ENCODE peak calls at places on chromosomes 3 and 15, in ten cellular contexts. Q, O, I, M, J, R, P, A, Z and S are unnamed samples.

GRCh38 chr15:45616901-45617323 is 17.9 kb upstream of the SQOR start:
- DNase-seq in J (no peak), Z (no peak), M (no peak), I (no peak), P (no peak), Q (no peak), R (no peak), A (peak), O (no peak), S (no peak)

GRCh38 chr15:80452166-80452565 is 48.0 kb downstream of the ARNT2 start:
- DNase-seq in O (no peak), P (no peak), R (no peak), Q (no peak), I (no peak), J (no peak), A (no peak), M (no peak), Z (no peak), S (no peak)

GRCh38 chr15:67101981-67102929 is 36.9 kb downstream of the SMAD3 start:
- DNase-seq in R (no peak), I (no peak), Q (no peak), O (no peak), J (no peak), P (no peak), A (no peak), Z (no peak), M (no peak), S (no peak)

GRCh38 chr3:34365766-34366165 is 567.3 kb downstream of the PDCD6IP start:
- DNase-seq in P (no peak), R (no peak), Z (no peak), M (no peak), J (no peak), O (no peak), I (no peak), A (no peak), Q (no peak), S (no peak)

GRCh38 chr3:127035672-127036071 is 52.8 kb downstream of the PLXNA1 start:
- DNase-seq in Z (peak), I (peak), O (peak), A (peak), Q (peak), J (peak), P (peak), M (peak), R (no peak), S (peak)

GRCh38 chr15:39592500-39592899 is 11.6 kb downstream of the THBS1 start:
- DNase-seq in P (no peak), J (no peak), A (peak), R (no peak), M (no peak), Z (no peak), O (no peak), Q (no peak), I (no peak), S (no peak)

GRCh38 chr3:69739204-69740102 is at the start of gene MITF:
- DNase-seq in I (peak), Q (peak), P (peak), O (peak), A (peak), J (peak), Z (peak), R (peak), M (peak), S (peak)

GRCh38 chr15:67548862-67549651 is 6.6 kb downstream of the MAP2K5 start:
- DNase-seq in O (peak), A (peak), J (no peak), P (no peak), R (no peak), Q (no peak), Z (no peak), M (no peak), I (peak), S (no peak)

GRCh38 chr15:63551400-63551799 is 45.8 kb upstream of the FBXL22 start:
- DNase-seq in A (no peak), R (no peak), Q (no peak), Z (peak), J (no peak), M (no peak), O (no peak), P (no peak), I (no peak), S (no peak)

GRCh38 chr15:91208366-91208765 is 108.3 kb downstream of the SV2B start:
- DNase-seq in O (no peak), M (no peak), A (no peak), Q (no peak), P (no peak), J (no peak), R (no peak), I (no peak), Z (no peak), S (no peak)

GRCh38 chr3:46851364-46852328 is 11.6 kb downstream of the MYL3 start:
- DNase-seq in M (no peak), R (no peak), J (no peak), P (no peak), Z (no peak), A (no peak), I (peak), Q (no peak), O (no peak), S (no peak)

GRCh38 chr3:66860771-66861170 is 137.3 kb upstream of the KBTBD8 start:
- DNase-seq in J (no peak), O (no peak), M (no peak), I (no peak), R (no peak), A (no peak), Z (no peak), Q (no peak), P (no peak), S (no peak)

GRCh38 chr3:8307545-8308110 is 194.0 kb upstream of the LMCD1 start:
- DNase-seq in O (no peak), R (no peak), M (no peak), Q (no peak), J (no peak), Z (peak), A (no peak), I (no peak), P (no peak), S (no peak)

GRCh38 chr3:30689202-30689641 is 82.8 kb downstream of the TGFBR2 start:
- DNase-seq in Q (no peak), P (no peak), J (no peak), R (no peak), Z (peak), A (peak), O (no peak), I (peak), M (no peak), S (peak)
- TF ChIP-seq POLR2A in Q (no peak), P (no peak), J (no peak), R (no peak), Z (no peak), A (no peak), O (no peak), I (no peak), M (no peak), S (no peak)

DNA sequence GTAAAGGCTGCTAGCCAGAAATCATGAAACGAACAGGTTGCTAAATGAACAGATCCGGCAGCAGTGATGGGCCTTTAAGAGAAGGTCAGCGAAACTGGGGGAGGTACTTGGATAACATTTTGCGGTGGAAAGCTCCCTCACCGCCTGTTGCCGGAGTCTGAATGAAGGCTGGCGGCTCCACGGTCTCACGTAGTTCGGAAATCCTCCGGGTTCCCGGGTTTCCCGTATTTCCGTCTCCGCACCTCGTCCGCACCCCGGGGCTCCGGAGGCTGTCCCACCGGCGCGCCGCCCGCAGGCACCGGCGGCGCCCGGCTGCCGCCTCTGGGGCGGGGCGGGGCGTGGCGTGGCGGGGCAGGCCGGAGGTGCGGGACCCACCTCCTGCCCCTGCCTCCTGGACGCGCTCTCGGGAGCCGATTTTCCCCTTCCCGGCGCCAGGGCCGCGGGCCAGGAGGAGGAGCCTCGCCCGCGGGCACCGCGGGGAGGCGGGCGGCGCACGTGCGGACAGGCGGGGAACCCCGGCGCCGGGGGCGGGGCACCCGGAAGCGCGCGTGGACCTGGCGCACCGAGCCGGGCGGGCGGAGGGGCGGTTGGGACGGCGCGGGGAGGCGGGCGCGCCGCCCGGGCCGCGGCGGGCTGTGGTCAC is at the start of gene ZDHHC23:
- DNase-seq in I (peak), R (no peak), Q (peak), O (peak), M (peak), J (peak), P (peak), Z (peak), A (peak), S (peak)
- TF ChIP-seq POLR2A in I (no peak), R (no peak), Q (no peak), O (no peak), M (no peak), J (peak), P (peak), Z (no peak), A (peak), S (peak)

GRCh38 chr15:55914446-55914845 is 79.0 kb downstream of the NEDD4 start:
- DNase-seq in O (no peak), Z (no peak), M (no peak), J (no peak), I (no peak), R (no peak), A (no peak), Q (no peak), P (no peak), S (no peak)

GRCh38 chr15:55915221-55915620 is 78.2 kb downstream of the NEDD4 start:
- DNase-seq in I (no peak), Q (no peak), O (no peak), M (no peak), J (no peak), A (no peak), P (no peak), Z (no peak), R (no peak), S (no peak)

GRCh38 chr15:55912982-55913381 is 80.4 kb downstream of the NEDD4 start:
- DNase-seq in P (no peak), M (no peak), Q (no peak), O (no peak), A (no peak), Z (no peak), I (no peak), J (no peak), R (no peak), S (no peak)

GRCh38 chr15:55907797-55908196 is 85.6 kb downstream of the NEDD4 start:
- DNase-seq in O (no peak), Q (no peak), M (no peak), R (no peak), J (no peak), I (no peak), P (no peak), Z (no peak), A (no peak), S (no peak)

GRCh38 chr15:55909036-55909811 is 84.2 kb downstream of the NEDD4 start:
- DNase-seq in A (no peak), I (no peak), P (no peak), O (no peak), J (no peak), Q (no peak), M (no peak), R (no peak), Z (no peak), S (no peak)
- TF ChIP-seq POLR2A in A (no peak), I (no peak), P (no peak), O (no peak), J (no peak), Q (no peak), M (no peak), R (no peak), Z (no peak), S (no peak)

DNA sequence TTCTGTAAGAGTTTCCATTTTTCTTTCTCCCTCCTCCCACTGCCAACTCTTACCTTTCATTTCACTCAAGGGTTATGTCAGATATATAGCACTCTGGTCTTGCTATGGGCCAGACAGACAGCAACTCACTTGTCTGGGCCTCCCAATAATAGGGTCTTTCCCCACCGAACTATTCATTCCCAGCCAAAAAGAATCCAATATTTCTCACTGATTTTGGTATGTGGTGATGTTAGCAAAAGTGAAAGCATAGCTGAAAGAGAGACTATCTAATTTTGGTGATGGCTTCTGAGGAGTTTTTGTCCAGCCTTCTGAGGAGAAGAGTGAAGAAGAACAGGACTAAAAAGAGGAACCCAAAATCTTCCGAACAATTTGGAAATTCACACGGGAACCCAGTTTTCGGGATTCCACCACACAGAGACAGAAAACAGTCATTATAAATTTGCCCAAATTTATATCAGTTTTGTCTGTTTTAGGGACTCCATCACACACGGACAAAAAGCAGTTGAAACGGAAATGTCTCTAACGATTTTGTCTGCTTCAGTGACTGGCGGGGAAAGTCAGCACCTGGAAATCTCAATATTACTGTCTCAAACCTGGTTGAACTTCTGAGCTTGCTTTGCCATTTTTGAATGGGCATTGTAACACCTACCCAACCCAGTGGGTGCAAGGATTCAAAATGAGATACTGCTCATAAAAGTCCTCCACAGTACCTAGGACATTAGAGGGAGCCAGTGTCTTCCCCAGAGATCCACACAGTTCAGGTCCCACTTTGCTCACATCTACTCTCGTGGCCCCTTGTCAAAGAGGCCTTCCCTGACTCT is 9.1 kb downstream of the CD80 start:
- DNase-seq in J (no peak), O (no peak), Q (no peak), P (no peak), M (no peak), Z (no peak), I (no peak), R (no peak), A (no peak), S (no peak)
- TF ChIP-seq POLR2A in J (no peak), O (no peak), Q (no peak), P (no peak), M (no peak), Z (no peak), I (no peak), R (no peak), A (no peak), S (no peak)

DNA sequence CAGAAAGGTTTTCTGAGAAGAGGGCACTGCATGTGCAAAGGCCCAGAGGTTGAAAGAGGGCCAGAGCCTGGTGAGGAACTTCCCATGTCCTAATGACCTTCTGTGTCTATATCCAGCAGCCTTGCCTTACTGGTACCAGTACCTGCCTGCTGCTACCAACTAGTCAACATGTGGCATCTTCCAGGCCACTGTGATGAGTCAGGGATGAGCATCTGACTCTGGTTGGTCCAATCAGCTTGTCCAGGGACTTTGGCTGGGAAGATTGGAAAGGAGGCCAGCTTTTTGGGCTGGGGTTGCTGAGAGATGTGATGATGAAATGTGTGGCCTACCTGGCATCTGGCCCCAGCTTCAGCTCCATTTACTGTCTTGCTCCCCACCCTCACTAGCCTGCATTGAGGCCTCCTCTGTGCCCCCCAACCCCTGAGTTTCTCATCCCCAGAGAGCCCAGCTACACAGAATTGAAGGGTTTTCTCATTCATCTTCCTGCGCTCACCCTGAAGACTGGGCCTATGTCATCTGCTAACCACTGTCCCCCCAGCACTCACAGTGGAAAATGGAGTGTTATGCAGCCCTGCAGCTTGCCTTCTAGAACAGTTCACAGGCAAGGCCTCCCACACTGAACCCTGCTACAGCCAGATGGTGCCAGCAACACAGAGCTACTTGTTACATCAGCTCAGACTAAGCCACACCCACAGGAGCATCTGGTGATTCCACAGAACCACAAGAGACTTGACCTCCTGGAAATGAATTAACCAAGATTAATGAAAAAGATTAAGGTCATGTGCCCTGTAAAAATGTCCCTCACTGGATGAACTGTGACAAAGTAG is 1.3 kb upstream of the TWF2 start:
- DNase-seq in Z (peak), Q (peak), J (peak), M (no peak), I (no peak), O (peak), P (peak), R (no peak), A (peak), S (peak)
- TF ChIP-seq POLR2A in Z (no peak), Q (no peak), J (no peak), M (no peak), I (no peak), O (no peak), P (no peak), R (no peak), A (no peak), S (no peak)

DNA sequence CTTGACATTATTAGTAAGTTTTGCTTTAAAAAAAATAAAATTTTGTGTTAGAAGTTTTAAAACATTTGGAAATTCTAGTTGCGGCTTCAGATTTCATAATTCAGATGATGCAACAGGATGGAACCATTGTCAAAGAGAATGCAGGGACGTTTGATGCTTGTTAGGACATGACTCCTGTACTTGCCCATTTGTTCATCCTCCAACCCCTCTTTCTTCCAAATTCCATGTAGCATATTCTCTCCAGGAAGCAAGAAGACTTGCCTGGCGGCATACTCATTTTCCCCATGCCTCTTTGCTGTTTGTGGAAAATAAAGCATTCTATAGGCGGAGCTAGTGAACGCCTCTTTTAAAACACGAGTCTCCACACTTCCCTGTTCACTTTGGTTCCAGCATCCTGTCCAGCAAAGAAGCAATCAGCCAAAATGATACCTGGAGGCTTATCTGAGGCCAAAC is at the start of gene CSTA:
- DNase-seq in P (no peak), R (no peak), Q (no peak), I (no peak), O (no peak), J (no peak), M (no peak), Z (no peak), A (no peak), S (no peak)
- TF ChIP-seq POLR2A in P (no peak), R (no peak), Q (no peak), I (no peak), O (no peak), J (no peak), M (no peak), Z (no peak), A (no peak), S (no peak)

GRCh38 chr15:74667973-74668372 is 27.9 kb downstream of the EDC3 start:
- DNase-seq in R (no peak), Q (no peak), O (no peak), Z (no peak), A (no peak), J (no peak), I (no peak), M (no peak), P (no peak), S (no peak)

GRCh38 chr15:74662064-74662860 is 33.6 kb downstream of the EDC3 start:
- DNase-seq in M (no peak), J (no peak), O (no peak), R (no peak), Z (no peak), Q (no peak), A (no peak), P (no peak), I (no peak), S (no peak)

GRCh38 chr15:74664670-74665069 is 31.2 kb downstream of the EDC3 start:
- DNase-seq in J (no peak), O (no peak), P (no peak), Z (no peak), M (no peak), A (no peak), R (no peak), I (no peak), Q (no peak), S (no peak)

GRCh38 chr15:74663303-74664027 is 32.4 kb downstream of the EDC3 start:
- DNase-seq in M (no peak), A (no peak), O (no peak), Q (no peak), J (no peak), Z (no peak), I (no peak), P (no peak), R (no peak), S (no peak)

DNA sequence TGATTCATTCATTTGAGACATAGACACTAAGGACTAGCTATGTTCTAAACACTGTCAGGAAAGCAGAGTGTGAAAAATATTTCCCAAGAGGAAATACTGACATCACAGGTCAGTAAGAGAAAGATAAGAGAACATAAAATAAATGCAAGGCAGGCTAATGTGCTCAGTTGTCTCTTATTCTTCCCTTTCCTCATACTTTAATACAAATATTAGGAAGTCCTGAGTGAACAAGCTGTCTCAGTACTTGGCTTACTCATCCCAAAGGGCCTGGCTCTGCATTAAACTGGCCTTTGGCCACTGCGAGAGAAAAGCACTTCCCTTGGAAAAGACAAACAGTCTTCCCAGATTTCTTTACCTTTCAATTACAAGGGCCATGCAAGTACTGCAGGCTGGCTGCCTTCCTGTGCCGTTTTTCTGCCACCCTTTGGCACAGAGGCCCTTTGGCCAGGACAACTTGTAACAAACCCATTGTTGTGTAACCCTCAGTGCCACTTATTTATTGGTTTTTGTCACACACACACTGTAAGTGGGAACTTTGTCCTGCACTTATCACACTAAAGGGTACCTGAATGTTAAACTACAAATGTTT is 31.7 kb downstream of the EDC3 start:
- DNase-seq in M (no peak), Z (peak), J (peak), I (peak), A (peak), O (no peak), P (peak), R (no peak), Q (no peak), S (peak)
- TF ChIP-seq POLR2A in M (no peak), Z (no peak), J (no peak), I (no peak), A (no peak), O (no peak), P (no peak), R (no peak), Q (no peak), S (no peak)